ENCODE peak calls at places on chromosomes 4 and X, in six cellular contexts. O is GM12878, R is K562, K is HepG2, P is SK-N-SH, V is H1. J is an unnamed sample. For H4K20me1, the result is how much of the 10 kb centered on the place peaks cover.

GRCh38 chrX:44223150-44223549 is 120.3 kb downstream of the EFHC2 start:
- DNase-seq in P (no peak), R (no peak), O (no peak), V (no peak), K (no peak), J (peak)

GRCh38 chrX:153549807-153550206 is 32.4 kb downstream of the ATP2B3 start:
- DNase-seq in K (no peak), P (no peak), O (no peak), R (no peak), V (peak), J (no peak)

GRCh38 chr4:140497776-140498636 is at the start of gene MGAT4D:
- DNase-seq in O (no peak), R (no peak), P (peak), V (peak), K (no peak), J (no peak)

GRCh38 chr4:173436866-173437265 is 38.0 kb upstream of the SCRG1 start:
- DNase-seq in O (no peak), R (no peak), P (no peak), K (no peak), V (no peak), J (no peak)

GRCh38 chrX:129522184-129523059 is 868 bp downstream of the SMARCA1 start:
- DNase-seq in V (peak), O (no peak), R (peak), P (peak), K (peak), J (peak)

GRCh38 chr4:12723849-12724447 is 760.2 kb downstream of the RAB28 start:
- DNase-seq in O (no peak), R (no peak), P (no peak), K (no peak), V (no peak), J (no peak)

GRCh38 chr4:173526724-173527102 is 3.3 kb downstream of the HAND2 start:
- DNase-seq in P (peak), R (no peak), O (no peak), K (no peak), V (no peak), J (no peak)

GRCh38 chr4:84927428-84927827 is 39.1 kb downstream of the WDFY3 start:
- DNase-seq in V (no peak), O (no peak), R (no peak), P (no peak), K (no peak), J (no peak)

GRCh38 chr4:1767058-1767769 is 25.9 kb upstream of the FGFR3 start:
- DNase-seq in K (no peak), R (peak), V (no peak), O (no peak), P (peak), J (no peak)

GRCh38 chr4:95165926-95166524 is 382.7 kb downstream of the UNC5C start:
- DNase-seq in O (peak), P (peak), K (peak), R (peak), V (no peak), J (peak)

GRCh38 chr4:54402880-54403503 is 173.9 kb downstream of the PDGFRA start:
- DNase-seq in R (no peak), K (no peak), V (no peak), O (no peak), P (no peak), J (no peak)

GRCh38 chr4:77797239-77797638 is 21.9 kb downstream of the CNOT6L start:
- DNase-seq in V (no peak), P (no peak), O (no peak), K (peak), R (no peak), J (no peak)

GRCh38 chr4:41077628-41078027 is 136.7 kb downstream of the APBB2 start:
- DNase-seq in P (no peak), O (no peak), V (no peak), R (no peak), K (peak), J (no peak)

GRCh38 chr4:39036172-39036571 is 4.0 kb upstream of the TMEM156 start:
- DNase-seq in R (no peak), V (no peak), P (no peak), K (peak), O (no peak), J (no peak)

GRCh38 chrX:43559643-43560042 is 96.5 kb upstream of the MAOA start:
- DNase-seq in K (peak), R (peak), O (no peak), V (peak), P (peak), J (peak)

GRCh38 chr4:102439835-102440234 is 61.3 kb upstream of the NFKB1 start:
- DNase-seq in K (peak), P (peak), R (peak), O (no peak), V (no peak), J (no peak)

GRCh38 chr4:7061815-7062214 is 6.0 kb downstream of the GRPEL1 start:
- DNase-seq in P (no peak), O (no peak), K (no peak), V (no peak), R (no peak), J (no peak)
- H4K20me1 ChIP-seq in P (under half), O (under half), K (under half), V (under half), R (under half), J (under half)

DNA sequence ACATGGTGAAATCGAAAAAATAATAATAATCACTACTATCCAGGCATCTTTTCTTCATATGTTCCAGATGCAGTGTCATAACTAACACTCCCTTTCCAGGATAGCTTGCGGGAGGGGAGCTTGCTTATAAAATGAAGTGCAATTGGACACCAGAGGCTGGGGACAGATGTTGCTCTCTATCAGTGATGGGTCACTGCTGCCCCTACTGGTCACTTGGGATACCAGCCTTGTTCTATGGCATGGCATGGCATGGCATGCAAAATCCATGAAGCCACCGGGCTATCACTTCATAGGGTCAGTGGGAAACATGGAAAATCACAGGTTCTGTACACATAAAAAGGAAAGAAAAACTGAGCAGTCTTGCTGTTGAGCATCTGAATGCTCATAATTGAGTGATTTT is 168.1 kb downstream of the GLRA2 start:
- DNase-seq in O (no peak), K (peak), R (peak), P (peak), V (peak), J (peak)
- TF ChIP-seq JUND in O (no peak), K (no peak), R (no peak), P (no peak), V (no peak), J (no peak)

GRCh38 chr4:87065016-87065415 is 130.2 kb downstream of the AFF1 start:
- DNase-seq in O (no peak), P (no peak), K (no peak), R (no peak), V (no peak), J (no peak)
- H4K20me1 ChIP-seq in O (under half), P (under half), K (under half), R (under half), V (under half), J (under half)

DNA sequence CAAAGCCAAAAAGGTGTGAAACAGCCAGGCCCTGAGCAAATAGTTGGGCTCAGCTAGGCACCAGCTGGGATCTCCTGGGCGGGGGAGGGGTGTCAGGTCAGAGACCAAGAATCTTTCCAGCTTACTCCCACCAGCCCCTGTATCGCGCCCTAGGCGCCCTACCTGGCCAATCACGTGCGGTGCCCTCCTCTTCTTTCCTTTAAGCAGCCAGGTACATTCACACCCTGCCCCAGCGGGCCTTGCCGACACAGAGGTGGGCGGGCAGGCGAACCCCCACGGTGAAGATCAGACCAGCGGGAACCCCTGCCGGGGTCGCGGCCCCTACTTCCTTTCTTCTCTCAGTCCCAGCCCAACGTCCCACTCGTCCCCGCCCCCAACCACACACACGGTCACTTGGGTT is 9.1 kb downstream of the ARHGAP36 start:
- DNase-seq in V (peak), O (no peak), K (no peak), P (no peak), R (no peak), J (no peak)
- TF ChIP-seq JUND in V (no peak), O (no peak), K (no peak), P (no peak), R (no peak), J (no peak)

J was measured in HCT116.